ENCODE peak calls at places on chromosome 4, in eight cellular contexts. N is fibroblast of pulmonary artery; T is SK-N-SH; K is Jurkat, Clone E6-1; O is small intestine; S is fibroblast of mammary gland; R is lower leg skin; C is CD8-positive, alpha-beta memory T cell. G is an unnamed sample.

GRCh38 chr4:1058198-1058996 is 47.0 kb downstream of the FGFRL1 start:
- DNase-seq in N (no peak), T (no peak), K (no peak), O (peak), S (no peak), R (no peak), C (no peak), G (no peak)

GRCh38 chr4:164134388-164134787 is 619.5 kb upstream of the SMIM31 start:
- DNase-seq in N (no peak), T (no peak), K (no peak), O (no peak), S (no peak), R (no peak), C (no peak), G (peak)

GRCh38 chr4:187218705-187219245 is 495.1 kb upstream of the FAT1 start:
- DNase-seq in N (peak), T (no peak), K (no peak), O (no peak), S (no peak), R (no peak), C (no peak), G (no peak)

GRCh38 chr4:79042079-79042674 is 102.9 kb upstream of the PAQR3 start:
- DNase-seq in N (peak), T (peak), K (peak), O (peak), S (peak), R (no peak), C (no peak), G (peak)

GRCh38 chr4:25842229-25842840 is 20.5 kb downstream of the SEL1L3 start:
- DNase-seq in N (no peak), T (no peak), K (peak), O (no peak), S (no peak), R (no peak), C (no peak), G (no peak)

GRCh38 chr4:94455081-94455480 is 3.3 kb downstream of the PDLIM5 start:
- DNase-seq in N (peak), T (no peak), K (no peak), O (peak), S (peak), R (peak), C (no peak), G (peak)

GRCh38 chr4:106312377-106312776 is 3.6 kb downstream of the TBCK start:
- DNase-seq in N (peak), T (no peak), K (no peak), O (no peak), S (peak), R (no peak), C (no peak), G (peak)

GRCh38 chr4:76342191-76342590 is 35.7 kb downstream of the STBD1 start:
- DNase-seq in N (no peak), T (no peak), K (no peak), O (no peak), S (no peak), R (no peak), C (no peak), G (peak)

GRCh38 chr4:110201502-110201901 is 3.1 kb upstream of the ELOVL6 start:
- DNase-seq in N (no peak), T (no peak), K (no peak), O (no peak), S (no peak), R (no peak), C (no peak), G (no peak)

GRCh38 chr4:3697033-3697432 is 69.2 kb upstream of the ADRA2C start:
- DNase-seq in N (no peak), T (no peak), K (no peak), O (no peak), S (no peak), R (no peak), C (no peak), G (no peak)

GRCh38 chr4:44629280-44629866 is 22.1 kb downstream of the YIPF7 start:
- DNase-seq in N (peak), T (peak), K (peak), O (peak), S (peak), R (no peak), C (peak), G (peak)

GRCh38 chr4:91279899-91280298 is 1023.9 kb upstream of the GRID2 start:
- DNase-seq in N (no peak), T (no peak), K (no peak), O (no peak), S (no peak), R (no peak), C (no peak), G (no peak)

GRCh38 chr4:24965627-24966026 is 52.8 kb upstream of the CCDC149 start:
- DNase-seq in N (no peak), T (no peak), K (peak), O (no peak), S (peak), R (no peak), C (no peak), G (no peak)

GRCh38 chr4:83010522-83011318 is at the start of gene LIN54:
- DNase-seq in N (peak), T (peak), K (peak), O (peak), S (peak), R (peak), C (peak), G (peak)

GRCh38 chr4:15234585-15235126 is 193.2 kb upstream of the C1QTNF7 start:
- DNase-seq in N (peak), T (no peak), K (no peak), O (no peak), S (peak), R (no peak), C (no peak), G (peak)

GRCh38 chr4:111802191-111802590 is 343.1 kb upstream of the FAM241A start:
- DNase-seq in N (peak), T (no peak), K (no peak), O (no peak), S (peak), R (no peak), C (no peak), G (no peak)

GRCh38 chr4:170247585-170247984 is 157.8 kb upstream of the AADAT start:
- DNase-seq in N (no peak), T (no peak), K (no peak), O (no peak), S (no peak), R (no peak), C (no peak), G (no peak)

GRCh38 chr4:36351082-36351666 is 69.8 kb downstream of the DTHD1 start:
- DNase-seq in N (peak), T (peak), K (peak), O (peak), S (peak), R (peak), C (peak), G (peak)

GRCh38 chr4:76435689-76436176 is 704 bp downstream of the SHROOM3 start:
- DNase-seq in N (no peak), T (no peak), K (no peak), O (no peak), S (no peak), R (no peak), C (no peak), G (peak)

GRCh38 chr4:101264550-101264949 is 82.8 kb downstream of the PPP3CA start:
- DNase-seq in N (no peak), T (no peak), K (no peak), O (no peak), S (no peak), R (no peak), C (no peak), G (no peak)

GRCh38 chr4:168908093-168908492 is 102.0 kb downstream of the CBR4 start:
- DNase-seq in N (peak), T (no peak), K (no peak), O (no peak), S (peak), R (no peak), C (no peak), G (peak)

GRCh38 chr4:164536829-164537228 is 217.1 kb upstream of the SMIM31 start:
- DNase-seq in N (peak), T (no peak), K (no peak), O (no peak), S (peak), R (peak), C (no peak), G (peak)

GRCh38 chr4:28167411-28167810 is 1306.8 kb downstream of the STIM2 start:
- DNase-seq in N (no peak), T (no peak), K (no peak), O (no peak), S (no peak), R (no peak), C (no peak), G (no peak)

GRCh38 chr4:102787096-102787867 is 26.5 kb upstream of the MANBA start:
- DNase-seq in N (peak), T (no peak), K (no peak), O (no peak), S (peak), R (no peak), C (no peak), G (peak)

GRCh38 chr4:17502764-17503163 is 9.1 kb downstream of the QDPR start:
- DNase-seq in N (peak), T (no peak), K (no peak), O (no peak), S (no peak), R (no peak), C (no peak), G (peak)

GRCh38 chr4:111666826-111667360 is 478.4 kb upstream of the FAM241A start:
- DNase-seq in N (no peak), T (no peak), K (no peak), O (no peak), S (no peak), R (no peak), C (no peak), G (no peak)

GRCh38 chr4:22670953-22671352 is 21.8 kb upstream of the GBA3 start:
- DNase-seq in N (peak), T (no peak), K (no peak), O (no peak), S (peak), R (no peak), C (no peak), G (peak)

GRCh38 chr4:69668680-69669079 is 15.6 kb upstream of the UGT2A1 start:
- DNase-seq in N (no peak), T (no peak), K (no peak), O (no peak), S (no peak), R (no peak), C (no peak), G (no peak)

GRCh38 chr4:40581254-40582140 is 48.2 kb downstream of the RBM47 start:
- DNase-seq in N (no peak), T (no peak), K (peak), O (no peak), S (no peak), R (no peak), C (no peak), G (no peak)

GRCh38 chr4:16297003-16297402 is 70.7 kb upstream of the TAPT1 start:
- DNase-seq in N (no peak), T (no peak), K (no peak), O (no peak), S (no peak), R (no peak), C (no peak), G (no peak)
- H3K4me3 ChIP-seq in N (no peak), T (no peak), K (no peak), O (no peak), S (no peak), R (no peak), C (no peak), G (no peak)

GRCh38 chr4:174316546-174316945 is 32.8 kb downstream of the CEP44 start:
- DNase-seq in N (no peak), T (no peak), K (no peak), O (no peak), S (no peak), R (no peak), C (no peak), G (peak)
- H3K4me3 ChIP-seq in N (no peak), T (no peak), K (no peak), O (no peak), S (no peak), R (no peak), C (no peak), G (no peak)

DNA sequence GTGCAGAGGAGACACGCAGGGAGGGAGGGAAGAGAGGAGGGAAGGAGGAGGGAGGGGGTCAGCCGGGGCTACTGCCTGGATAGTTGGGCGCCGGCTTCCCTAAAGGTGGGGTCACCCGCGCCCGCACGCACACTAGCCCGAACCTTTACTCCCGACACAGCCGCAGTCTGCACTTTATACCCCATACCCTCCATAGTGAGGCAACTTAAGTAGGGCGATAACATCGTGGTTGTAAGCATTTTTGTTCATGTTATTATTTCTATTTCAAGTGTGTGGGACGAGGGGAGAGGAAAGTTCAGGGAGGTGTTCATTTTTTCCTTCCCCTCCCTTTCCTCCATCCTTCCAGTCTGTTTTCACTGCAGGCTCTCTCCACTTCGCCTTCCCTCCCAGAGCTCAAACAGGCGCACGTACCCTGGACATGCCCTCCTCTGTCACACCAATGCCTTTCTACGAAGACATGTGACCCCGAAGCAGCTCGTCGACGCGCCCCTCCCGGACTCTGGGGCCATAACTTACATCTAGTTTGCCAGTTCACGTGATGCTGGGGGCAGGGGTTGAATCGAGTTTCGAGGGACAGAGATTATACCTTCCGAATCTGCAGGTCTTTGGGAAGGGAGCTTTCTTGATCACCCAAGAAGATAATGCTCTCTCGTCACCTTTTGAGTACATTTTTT is at the start of gene PRKG2:
- DNase-seq in N (peak), T (no peak), K (no peak), O (peak), S (no peak), R (peak), C (no peak), G (peak)
- H3K4me3 ChIP-seq in N (peak), T (no peak), K (peak), O (no peak), S (peak), R (peak), C (no peak), G (peak)

GRCh38 chr4:153838564-153838963 is 49.7 kb upstream of the SFRP2 start:
- DNase-seq in N (no peak), T (no peak), K (no peak), O (no peak), S (no peak), R (no peak), C (no peak), G (no peak)
- H3K4me3 ChIP-seq in N (no peak), T (no peak), K (no peak), O (no peak), S (no peak), R (no peak), C (no peak), G (no peak)

GRCh38 chr4:7045961-7046921 is 3.1 kb downstream of the TADA2B start:
- DNase-seq in N (no peak), T (no peak), K (peak), O (no peak), S (no peak), R (no peak), C (no peak), G (no peak)
- H3K4me3 ChIP-seq in N (no peak), T (no peak), K (no peak), O (no peak), S (no peak), R (no peak), C (peak), G (no peak)

GRCh38 chr4:184283659-184284335 is 66.1 kb upstream of the ENPP6 start:
- DNase-seq in N (no peak), T (no peak), K (no peak), O (no peak), S (no peak), R (no peak), C (no peak), G (no peak)
- H3K4me3 ChIP-seq in N (no peak), T (no peak), K (no peak), O (no peak), S (no peak), R (no peak), C (no peak), G (no peak)

G was measured in astrocyte.